ENCODE peak calls at places on chromosomes 13 and 19, in six cellular contexts. One of them, this sample, is unnamed.

GRCh38 chr19:38654478-38655079 is 7.1 kb downstream of the ACTN4 start:
- DNase-seq in GM12878: no peak
- DNase-seq in IMR-90: peak
- DNase-seq in A549: peak
- DNase-seq in HepG2: no peak
- DNase-seq in K562: no peak
- DNase-seq in this sample: no peak

GRCh38 chr19:2081873-2082810 is 14.0 kb downstream of the MOB3A start:
- DNase-seq in GM12878: no peak
- DNase-seq in K562: no peak
- DNase-seq in HepG2: no peak
- DNase-seq in A549: no peak
- DNase-seq in IMR-90: no peak
- DNase-seq in this sample: no peak

GRCh38 chr19:54338521-54338920 is 441 bp downstream of the LILRA4 start:
- DNase-seq in IMR-90: no peak
- DNase-seq in HepG2: no peak
- DNase-seq in GM12878: no peak
- DNase-seq in A549: no peak
- DNase-seq in K562: no peak
- DNase-seq in this sample: no peak

GRCh38 chr13:99985886-99986527 is 4.4 kb downstream of the ZIC2 start:
- DNase-seq in IMR-90: no peak
- DNase-seq in A549: no peak
- DNase-seq in K562: no peak
- DNase-seq in GM12878: no peak
- DNase-seq in HepG2: no peak
- DNase-seq in this sample: no peak

GRCh38 chr19:1377176-1377964 is 6.3 kb upstream of the NDUFS7 start:
- DNase-seq in K562: no peak
- DNase-seq in HepG2: no peak
- DNase-seq in A549: no peak
- DNase-seq in GM12878: no peak
- DNase-seq in IMR-90: no peak
- DNase-seq in this sample: no peak

GRCh38 chr13:75178436-75178835 is 303.5 kb downstream of the TBC1D4 start:
- DNase-seq in HepG2: no peak
- DNase-seq in A549: no peak
- DNase-seq in K562: no peak
- DNase-seq in GM12878: no peak
- DNase-seq in IMR-90: no peak
- DNase-seq in this sample: no peak

GRCh38 chr19:17869114-17869608 is 2.6 kb upstream of the SLC5A5 start:
- DNase-seq in IMR-90: no peak
- DNase-seq in GM12878: no peak
- DNase-seq in K562: no peak
- DNase-seq in A549: no peak
- DNase-seq in HepG2: no peak
- DNase-seq in this sample: no peak

GRCh38 chr19:22604571-22605274 is 29.4 kb upstream of the ZNF492 start:
- DNase-seq in K562: no peak
- DNase-seq in HepG2: no peak
- DNase-seq in GM12878: no peak
- DNase-seq in IMR-90: no peak
- DNase-seq in A549: no peak
- DNase-seq in this sample: no peak

GRCh38 chr19:6227941-6228325 is 51.8 kb downstream of the MLLT1 start:
- DNase-seq in HepG2: no peak
- DNase-seq in A549: no peak
- DNase-seq in K562: no peak
- DNase-seq in GM12878: no peak
- DNase-seq in IMR-90: no peak
- DNase-seq in this sample: no peak

GRCh38 chr13:110014719-110015118 is 228.3 kb upstream of the IRS2 start:
- DNase-seq in GM12878: no peak
- DNase-seq in HepG2: no peak
- DNase-seq in K562: no peak
- DNase-seq in IMR-90: no peak
- DNase-seq in A549: peak
- DNase-seq in this sample: no peak

GRCh38 chr19:47652285-47652684 is 43.4 kb downstream of the BICRA start:
- DNase-seq in HepG2: no peak
- DNase-seq in K562: peak
- DNase-seq in IMR-90: no peak
- DNase-seq in A549: no peak
- DNase-seq in GM12878: no peak
- DNase-seq in this sample: no peak

GRCh38 chr13:33876716-33877394 is 58.9 kb downstream of the RFC3 start:
- DNase-seq in A549: no peak
- DNase-seq in K562: no peak
- DNase-seq in GM12878: no peak
- DNase-seq in HepG2: no peak
- DNase-seq in IMR-90: no peak
- DNase-seq in this sample: no peak

GRCh38 chr19:18670313-18670712 is 13.2 kb upstream of the CRTC1 start:
- DNase-seq in IMR-90: no peak
- DNase-seq in HepG2: no peak
- DNase-seq in A549: no peak
- DNase-seq in K562: no peak
- DNase-seq in GM12878: no peak
- DNase-seq in this sample: no peak

GRCh38 chr13:48731957-48732569 is 78.3 kb downstream of the CYSLTR2 start:
- DNase-seq in IMR-90: no peak
- DNase-seq in A549: peak
- DNase-seq in GM12878: no peak
- DNase-seq in K562: peak
- DNase-seq in HepG2: peak
- DNase-seq in this sample: peak

GRCh38 chr19:5369962-5370367 is 29.4 kb upstream of the PTPRS start:
- DNase-seq in A549: peak
- DNase-seq in GM12878: no peak
- DNase-seq in K562: peak
- DNase-seq in IMR-90: no peak
- DNase-seq in HepG2: peak
- DNase-seq in this sample: peak

GRCh38 chr13:26017196-26017921 is 34.5 kb downstream of the SHISA2 start:
- DNase-seq in IMR-90: no peak
- DNase-seq in HepG2: no peak
- DNase-seq in K562: no peak
- DNase-seq in A549: no peak
- DNase-seq in GM12878: no peak
- DNase-seq in this sample: no peak

GRCh38 chr19:43682824-43683661 is 13.1 kb upstream of the PLAUR start:
- DNase-seq in IMR-90: no peak
- DNase-seq in HepG2: no peak
- DNase-seq in K562: peak
- DNase-seq in A549: no peak
- DNase-seq in GM12878: no peak
- DNase-seq in this sample: no peak

GRCh38 chr13:37788346-37788745 is 81.2 kb downstream of the TRPC4 start:
- DNase-seq in GM12878: no peak
- DNase-seq in K562: no peak
- DNase-seq in IMR-90: no peak
- DNase-seq in HepG2: no peak
- DNase-seq in A549: no peak
- DNase-seq in this sample: no peak

GRCh38 chr13:31674056-31674455 is 65.3 kb upstream of the RXFP2 start:
- DNase-seq in GM12878: no peak
- DNase-seq in IMR-90: no peak
- DNase-seq in K562: no peak
- DNase-seq in HepG2: no peak
- DNase-seq in A549: no peak
- DNase-seq in this sample: no peak

GRCh38 chr13:97600438-97601080 is 166.6 kb downstream of the RAP2A start:
- DNase-seq in GM12878: no peak
- DNase-seq in IMR-90: peak
- DNase-seq in A549: peak
- DNase-seq in K562: no peak
- DNase-seq in HepG2: peak
- DNase-seq in this sample: no peak

DNA sequence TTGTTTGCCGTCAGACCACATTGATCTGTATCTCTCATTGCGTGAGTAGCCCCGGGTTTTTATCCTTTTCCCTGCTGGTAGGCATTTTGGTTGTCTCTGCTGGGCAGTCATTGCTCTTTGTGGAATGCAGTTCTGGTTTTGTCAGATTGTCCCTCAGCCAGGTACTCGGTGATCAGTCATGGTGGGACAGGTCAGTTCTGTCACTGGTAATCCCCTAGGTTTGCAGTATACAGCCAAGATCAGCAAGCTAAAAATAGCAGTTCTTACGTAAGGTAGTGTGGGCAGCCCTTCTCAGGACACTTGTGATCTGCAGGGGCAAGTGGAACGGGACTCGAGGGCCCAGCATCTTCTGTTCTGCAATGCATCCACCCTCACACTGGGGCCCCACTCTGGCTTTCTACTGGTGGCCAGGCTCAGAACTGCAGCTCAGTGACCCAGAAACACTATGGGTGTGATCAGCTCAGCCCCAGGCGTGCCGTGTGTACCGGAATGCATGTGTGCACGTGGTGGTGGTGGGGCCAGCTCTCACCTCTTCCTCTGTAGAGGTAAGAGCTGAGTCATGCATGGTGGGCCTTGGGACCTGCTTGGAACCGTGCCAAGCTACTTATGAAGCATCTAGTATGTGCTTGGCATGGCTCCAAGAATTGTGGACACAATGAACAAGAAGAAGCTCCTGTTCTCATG is 6.3 kb downstream of the PLEKHF1 start:
- DNase-seq in A549: peak
- DNase-seq in K562: peak
- DNase-seq in GM12878: peak
- DNase-seq in HepG2: peak
- DNase-seq in IMR-90: no peak
- DNase-seq in this sample: no peak
- TF ChIP-seq BHLHE40 in A549: no peak
- TF ChIP-seq BHLHE40 in K562: peak
- TF ChIP-seq BHLHE40 in GM12878: peak
- TF ChIP-seq BHLHE40 in HepG2: peak
- TF ChIP-seq BHLHE40 in IMR-90: no peak
- TF ChIP-seq BHLHE40 in this sample: no peak

DNA sequence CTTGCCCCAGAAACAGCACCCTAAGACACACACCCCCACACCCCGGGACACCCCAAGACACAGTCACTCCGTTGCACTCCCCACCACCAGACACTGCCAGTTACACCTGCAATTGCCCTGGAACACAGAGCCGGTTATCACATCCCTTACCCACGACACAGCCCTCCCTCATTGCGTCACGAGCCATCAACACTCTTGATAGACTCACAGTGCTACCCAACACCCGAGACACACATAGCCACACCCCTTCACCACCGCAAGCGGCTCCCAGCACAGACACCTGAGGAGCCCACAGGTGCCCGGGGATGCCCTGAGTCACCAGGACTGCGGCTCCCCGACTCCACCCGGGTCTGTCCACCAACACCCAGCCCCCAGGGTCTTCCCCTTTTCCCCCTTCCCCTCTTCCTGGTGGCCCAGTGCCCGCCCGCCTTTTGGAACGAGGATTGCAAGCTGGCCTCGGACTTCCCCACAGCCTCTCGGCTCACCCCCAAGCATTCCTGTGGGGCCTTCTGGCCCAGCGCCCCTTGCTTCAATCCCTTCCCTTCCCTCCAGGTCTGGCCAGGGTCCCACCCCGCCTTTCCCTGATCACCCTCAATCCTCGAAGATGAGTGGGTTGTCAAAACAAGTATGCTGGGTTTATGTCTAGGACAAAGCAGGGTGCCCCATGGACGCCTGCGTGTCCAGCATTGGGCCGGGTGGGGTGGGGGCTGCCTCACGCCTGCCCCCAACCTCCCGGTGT is 1.7 kb upstream of the PTGER1 start:
- DNase-seq in IMR-90: peak
- DNase-seq in GM12878: no peak
- DNase-seq in K562: peak
- DNase-seq in HepG2: no peak
- DNase-seq in A549: peak
- DNase-seq in this sample: peak
- TF ChIP-seq BHLHE40 in IMR-90: peak
- TF ChIP-seq BHLHE40 in GM12878: no peak
- TF ChIP-seq BHLHE40 in K562: peak
- TF ChIP-seq BHLHE40 in HepG2: no peak
- TF ChIP-seq BHLHE40 in A549: no peak
- TF ChIP-seq BHLHE40 in this sample: no peak

GRCh38 chr13:79547211-79547610 is 66.3 kb downstream of the NDFIP2 start:
- DNase-seq in K562: no peak
- DNase-seq in A549: no peak
- DNase-seq in IMR-90: no peak
- DNase-seq in GM12878: no peak
- DNase-seq in HepG2: no peak
- DNase-seq in this sample: no peak

GRCh38 chr13:79548886-79549285 is 67.9 kb downstream of the NDFIP2 start:
- DNase-seq in GM12878: no peak
- DNase-seq in A549: peak
- DNase-seq in HepG2: no peak
- DNase-seq in K562: no peak
- DNase-seq in IMR-90: peak
- DNase-seq in this sample: no peak

GRCh38 chr13:79547821-79548220 is 66.9 kb downstream of the NDFIP2 start:
- DNase-seq in K562: no peak
- DNase-seq in GM12878: no peak
- DNase-seq in A549: no peak
- DNase-seq in HepG2: no peak
- DNase-seq in IMR-90: no peak
- DNase-seq in this sample: no peak

GRCh38 chr13:79543883-79544282 is 62.9 kb downstream of the NDFIP2 start:
- DNase-seq in HepG2: no peak
- DNase-seq in IMR-90: no peak
- DNase-seq in GM12878: no peak
- DNase-seq in A549: no peak
- DNase-seq in K562: no peak
- DNase-seq in this sample: no peak

DNA sequence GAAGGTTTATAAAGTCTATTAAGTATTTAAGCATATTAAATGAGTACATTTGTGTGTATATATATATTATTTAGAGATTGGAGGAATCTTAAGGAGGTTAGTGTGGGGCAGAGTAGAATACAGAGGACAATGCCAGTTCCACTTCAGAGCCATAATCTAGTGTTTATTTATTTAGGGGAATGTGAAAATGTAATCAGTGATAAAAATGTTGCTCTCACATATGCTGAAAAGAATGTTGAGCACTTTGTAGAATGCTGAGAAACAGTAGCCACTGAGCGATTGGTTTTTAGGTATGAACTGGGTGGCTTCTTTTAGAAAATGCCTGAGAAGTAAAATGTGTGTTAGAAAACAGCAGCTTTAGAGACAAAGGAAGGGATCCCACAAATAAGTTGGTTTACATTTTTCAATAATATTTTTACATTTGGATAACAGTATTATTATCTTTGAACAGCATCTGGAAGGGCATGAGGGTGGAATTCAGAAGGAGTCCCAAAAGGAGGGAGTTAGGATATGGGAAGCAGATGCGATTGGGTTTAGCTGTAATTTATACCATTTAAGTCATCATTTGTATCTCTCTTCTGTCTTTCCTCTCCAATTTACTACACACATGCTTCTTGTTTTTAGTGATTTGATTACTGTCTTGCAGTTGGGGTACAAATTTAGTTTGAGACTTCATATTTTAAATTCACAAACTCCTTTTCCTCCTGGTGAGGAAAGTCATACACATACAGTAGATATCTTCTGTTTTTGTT is 68.6 kb downstream of the NDFIP2 start:
- DNase-seq in HepG2: no peak
- DNase-seq in IMR-90: peak
- DNase-seq in K562: no peak
- DNase-seq in GM12878: no peak
- DNase-seq in A549: no peak
- DNase-seq in this sample: no peak
- TF ChIP-seq BHLHE40 in HepG2: no peak
- TF ChIP-seq BHLHE40 in IMR-90: no peak
- TF ChIP-seq BHLHE40 in K562: no peak
- TF ChIP-seq BHLHE40 in GM12878: no peak
- TF ChIP-seq BHLHE40 in A549: no peak
- TF ChIP-seq BHLHE40 in this sample: no peak

GRCh38 chr13:67048793-67049150 is 181.4 kb downstream of the PCDH9 start:
- DNase-seq in GM12878: no peak
- DNase-seq in A549: no peak
- DNase-seq in HepG2: no peak
- DNase-seq in K562: no peak
- DNase-seq in IMR-90: peak
- DNase-seq in this sample: no peak
- TF ChIP-seq BHLHE40 in GM12878: no peak
- TF ChIP-seq BHLHE40 in A549: no peak
- TF ChIP-seq BHLHE40 in HepG2: no peak
- TF ChIP-seq BHLHE40 in K562: no peak
- TF ChIP-seq BHLHE40 in IMR-90: no peak
- TF ChIP-seq BHLHE40 in this sample: no peak

This sample was measured in HEK293T.